ENCODE peak calls at places on chromosomes 6 and 20, in five cellular contexts. F is BE2C, X is uterus, U is tibial artery, N is PC-3. O is an unnamed sample.

GRCh38 chr6:154487367-154488275 is 22.9 kb downstream of the CNKSR3 start:
- DNase-seq in F (no peak), X (no peak), N (no peak), U (no peak), O (no peak)

GRCh38 chr6:106749611-106750010 is 120.2 kb downstream of the QRSL1 start:
- DNase-seq in F (no peak), X (no peak), N (peak; percentile 36), U (no peak), O (no peak)

GRCh38 chr6:157172088-157172768 is 151.1 kb downstream of the TMEM242 start:
- DNase-seq in U (no peak), F (no peak), N (no peak), X (no peak), O (no peak)

GRCh38 chr6:31888281-31889258 is 8.9 kb downstream of the EHMT2 start:
- DNase-seq in U (no peak), F (peak; percentile 60), N (peak; percentile 40), X (no peak), O (peak; percentile 59)

GRCh38 chr6:122569372-122569771 is 40.8 kb upstream of the PKIB start:
- DNase-seq in F (no peak), U (no peak), N (no peak), X (no peak), O (no peak)

GRCh38 chr6:140812636-140813035 is 1320.1 kb upstream of the GJE1 start:
- DNase-seq in F (no peak), N (no peak), X (no peak), U (no peak), O (no peak)

GRCh38 chr6:108622601-108623335 is 62.1 kb downstream of the FOXO3 start:
- DNase-seq in F (peak; percentile 69), X (peak; percentile 55), N (no peak), U (peak; percentile 77), O (no peak)

GRCh38 chr6:155374681-155375080 is 60.4 kb upstream of the TFB1M start:
- DNase-seq in U (no peak), X (no peak), N (no peak), F (no peak), O (no peak)

GRCh38 chr20:53899351-53900167 is 170.8 kb downstream of the BCAS1 start:
- DNase-seq in U (no peak), X (no peak), F (peak; percentile 78), N (peak; percentile 100), O (no peak)

GRCh38 chr6:44002071-44002590 is 125.1 kb downstream of the MRPL14 start:
- DNase-seq in N (no peak), F (no peak), U (no peak), X (no peak), O (no peak)

GRCh38 chr6:22569281-22570184 is at the start of gene HDGFL1:
- DNase-seq in F (no peak), X (no peak), N (no peak), U (no peak), O (no peak)

GRCh38 chr6:2237001-2237400 is 8.4 kb downstream of the GMDS start:
- DNase-seq in U (no peak), X (no peak), F (no peak), N (peak; percentile 99), O (no peak)

GRCh38 chr6:99810295-99810694 is 183.7 kb downstream of the MCHR2 start:
- DNase-seq in N (no peak), U (no peak), X (no peak), F (no peak), O (no peak)

GRCh38 chr6:5036309-5036708 is 32.5 kb upstream of the RPP40 start:
- DNase-seq in X (no peak), F (peak; percentile 60), N (peak; percentile 17), U (no peak), O (no peak)

GRCh38 chr6:139152088-139152891 is 17.4 kb downstream of the HECA start:
- DNase-seq in U (no peak), N (no peak), F (no peak), X (no peak), O (no peak)

GRCh38 chr6:152351110-152351509 is 286.1 kb downstream of the SYNE1 start:
- DNase-seq in X (no peak), U (no peak), F (no peak), N (no peak), O (no peak)

GRCh38 chr20:36572701-36573102 is 695 bp upstream of the TGIF2 start:
- DNase-seq in X (no peak), F (no peak), U (no peak), N (no peak), O (no peak)

GRCh38 chr6:111487656-111488055 is 4.6 kb upstream of the REV3L start:
- DNase-seq in X (no peak), N (peak; percentile 35), U (no peak), F (no peak), O (no peak)

GRCh38 chr6:112021911-112022310 is 32.0 kb upstream of the CCN6 start:
- DNase-seq in N (no peak), U (no peak), X (no peak), F (no peak), O (no peak)

GRCh38 chr6:96391776-96392175 is 129.8 kb upstream of the UFL1 start:
- DNase-seq in U (no peak), X (no peak), F (peak; percentile 33), N (peak; percentile 40), O (no peak)

GRCh38 chr20:4684837-4685413 is 36.8 kb upstream of the PRND start:
- DNase-seq in U (no peak), N (peak; percentile 61), F (no peak), X (peak; percentile 28), O (no peak)

GRCh38 chr6:111590209-111590955 is 15.3 kb downstream of the TRAF3IP2 start:
- DNase-seq in X (no peak), U (no peak), F (no peak), N (peak; percentile 43), O (no peak)

GRCh38 chr20:42686057-42686456 is 503.6 kb downstream of the PTPRT start:
- DNase-seq in F (no peak), U (no peak), X (no peak), N (no peak), O (no peak)

GRCh38 chr6:67630146-67630545 is 1004.9 kb upstream of the ADGRB3 start:
- DNase-seq in F (no peak), X (no peak), N (peak; percentile 64), U (no peak), O (no peak)

GRCh38 chr20:36467076-36467999 is 74.0 kb upstream of the MYL9 start:
- DNase-seq in F (peak; percentile 79), N (peak; percentile 56), X (peak; percentile 33), U (peak; percentile 52), O (peak; percentile 73)

GRCh38 chr20:54472607-54473006 is 2.8 kb upstream of the DOK5 start:
- DNase-seq in X (no peak), U (no peak), N (no peak), F (no peak), O (no peak)

GRCh38 chr20:23103284-23104018 is 17.3 kb upstream of the CD93 start:
- DNase-seq in U (no peak), F (no peak), X (no peak), N (no peak), O (peak; percentile 10)

GRCh38 chr20:23101696-23102095 is 15.6 kb upstream of the CD93 start:
- DNase-seq in N (no peak), U (no peak), F (no peak), X (no peak), O (no peak)

GRCh38 chr20:23100021-23100753 is 14.1 kb upstream of the CD93 start:
- DNase-seq in U (no peak), N (peak; percentile 76), X (no peak), F (no peak), O (no peak)

GRCh38 chr20:23097636-23098580 is 11.8 kb upstream of the CD93 start:
- DNase-seq in N (no peak), U (no peak), F (no peak), X (no peak), O (no peak)

GRCh38 chr20:23100754-23101107 is 14.6 kb upstream of the CD93 start:
- DNase-seq in F (no peak), N (no peak), X (no peak), U (no peak), O (no peak)
- H3K36me3 ChIP-seq in F (no peaks in the 10 kb centered on the region), N (no peaks in the 10 kb centered on the region), X (no peaks in the 10 kb centered on the region), U (no peaks in the 10 kb centered on the region), O (no peaks in the 10 kb centered on the region)

GRCh38 chr6:29949934-29950333 is 7.6 kb downstream of the HLA-A start:
- DNase-seq in U (no peak), N (no peak), F (no peak), X (no peak), O (no peak)
- H3K4me1 ChIP-seq in U (no peaks in the 10 kb centered on the region), N (no peaks in the 10 kb centered on the region), F (peaks cover 7% of the 10 kb centered on the region), X (no peaks in the 10 kb centered on the region), O (no peaks in the 10 kb centered on the region)

DNA sequence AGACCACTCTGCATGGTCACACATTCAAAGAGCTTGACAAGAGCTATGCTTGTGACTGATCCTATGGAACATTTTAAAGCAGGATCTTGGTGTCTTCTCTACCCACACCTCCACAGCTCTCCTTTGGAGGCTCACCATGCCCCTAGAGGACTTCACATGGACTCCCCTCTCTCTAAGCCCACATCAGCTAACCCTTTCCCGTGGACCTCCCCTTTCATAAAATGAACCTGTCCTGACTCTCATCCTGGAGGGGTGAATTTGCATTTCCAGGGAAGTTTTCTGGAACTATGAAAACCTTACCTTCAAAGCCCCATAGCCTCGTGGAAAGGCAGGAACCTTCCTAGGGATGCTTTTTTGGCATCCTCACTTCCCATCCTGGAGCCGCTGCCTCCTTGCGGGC is 184.4 kb upstream of the SUPT3H start:
- DNase-seq in N (no peak), U (no peak), F (no peak), X (no peak), O (no peak)
- H3K27me3 ChIP-seq in N (no peaks in the 10 kb centered on the region), U (no peaks in the 10 kb centered on the region), F (no peaks in the 10 kb centered on the region), X (no peaks in the 10 kb centered on the region), O (no peaks in the 10 kb centered on the region)

GRCh38 chr20:38990728-38991127 is 28.6 kb downstream of the DHX35 start:
- DNase-seq in U (no peak), F (no peak), N (no peak), X (no peak), O (no peak)
- H3K36me3 ChIP-seq in U (peaks cover 50% of the 10 kb centered on the region), F (peaks cover 19% of the 10 kb centered on the region), N (peaks cover 11% of the 10 kb centered on the region), X (no peaks in the 10 kb centered on the region), O (no peaks in the 10 kb centered on the region)

GRCh38 chr6:170277893-170278742 is 12.8 kb downstream of the DLL1 start:
- DNase-seq in F (no peak), X (no peak), N (no peak), U (no peak), O (peak; percentile 31)
- H3K4me1 ChIP-seq in F (no peaks in the 10 kb centered on the region), X (peaks cover 4% of the 10 kb centered on the region), N (peaks cover 18% of the 10 kb centered on the region), U (no peaks in the 10 kb centered on the region), O (no peaks in the 10 kb centered on the region)

GRCh38 chr20:63322146-63322922 is 29.3 kb downstream of the COL20A1 start:
- DNase-seq in F (peak; percentile 8), U (peak; percentile 18), X (no peak), N (no peak), O (no peak)

GRCh38 chr20:63320616-63321147 is 27.7 kb downstream of the COL20A1 start:
- DNase-seq in N (no peak), X (no peak), F (no peak), U (peak; percentile 4), O (peak; percentile 44)

GRCh38 chr20:63322923-63323253 is 29.9 kb downstream of the COL20A1 start:
- DNase-seq in X (no peak), F (no peak), N (no peak), U (no peak), O (no peak)

GRCh38 chr20:63320041-63320511 is 27.1 kb downstream of the COL20A1 start:
- DNase-seq in N (no peak), X (no peak), F (peak; percentile 7), U (no peak), O (no peak)

GRCh38 chr20:63321148-63321831 is 28.3 kb downstream of the COL20A1 start:
- DNase-seq in F (peak; percentile 7), N (peak; percentile 46), X (peak; percentile 66), U (peak; percentile 22), O (peak; percentile 39)
- H3K27me3 ChIP-seq in F (peaks cover 25% of the 10 kb centered on the region), N (peaks cover 20% of the 10 kb centered on the region), X (no peaks in the 10 kb centered on the region), U (peaks cover 68% of the 10 kb centered on the region), O (no peaks in the 10 kb centered on the region)

O was measured in right lobe of liver.